ENCODE peak calls at places on chromosome 16, in nine cellular contexts. K is fibroblast of lung, Q is fibroblast of mammary gland, A is AG10803, G is AG04450, F is BJ, N is transverse colon, S is heart left ventricle, V is A673. M is an unnamed sample.

GRCh38 chr16:86396918-86397317 is 113.4 kb upstream of the FOXF1 start:
- DNase-seq in A (peak; percentile 91), N (peak; percentile 53), G (peak; percentile 88), K (peak; percentile 94), S (no peak), V (peak; percentile 77), F (peak; percentile 90), Q (peak; percentile 92), M (no peak)

GRCh38 chr16:81997738-81998137 is 13.5 kb downstream of the SDR42E1 start:
- DNase-seq in N (no peak), S (no peak), Q (peak; percentile 57), V (peak; percentile 32), A (peak; percentile 92), G (peak; percentile 11), F (peak; percentile 60), K (peak; percentile 71), M (no peak)

GRCh38 chr16:59593256-59593655 is 859.1 kb upstream of the GOT2 start:
- DNase-seq in V (no peak), A (peak; percentile 95), F (peak; percentile 44), K (peak; percentile 69), S (no peak), N (no peak), G (peak; percentile 36), Q (peak; percentile 94), M (no peak)

GRCh38 chr16:69150146-69150865 is 17.9 kb downstream of the UTP4 start:
- DNase-seq in Q (peak; percentile 86), A (peak; percentile 75), K (peak; percentile 87), G (peak; percentile 65), S (peak; percentile 46), F (no peak), V (peak; percentile 86), N (peak; percentile 60), M (peak; percentile 73)

GRCh38 chr16:75452464-75453190 is 11.9 kb downstream of the TMEM170A start:
- DNase-seq in Q (no peak), A (no peak), K (no peak), F (no peak), V (no peak), G (no peak), S (no peak), N (no peak), M (no peak)

GRCh38 chr16:81623365-81624102 is 155.6 kb upstream of the PLCG2 start:
- DNase-seq in Q (peak; percentile 54), F (no peak), G (no peak), A (peak; percentile 54), S (no peak), V (peak; percentile 60), K (peak; percentile 65), N (peak; percentile 55), M (peak; percentile 74)

GRCh38 chr16:66474750-66475199 is 47.7 kb downstream of the BEAN1 start:
- DNase-seq in G (no peak), K (no peak), N (peak; percentile 27), Q (no peak), A (no peak), F (no peak), V (peak; percentile 39), S (no peak), M (peak; percentile 85)

GRCh38 chr16:66662445-66663194 is 33.9 kb downstream of the CMTM4 start:
- DNase-seq in S (no peak), N (no peak), K (peak; percentile 58), Q (peak; percentile 63), G (no peak), V (no peak), F (no peak), A (peak; percentile 43), M (no peak)

GRCh38 chr16:89315271-89315670 is 97.8 kb downstream of the ZNF778 start:
- DNase-seq in F (no peak), V (no peak), A (no peak), Q (no peak), N (no peak), S (no peak), K (no peak), G (no peak), M (no peak)

GRCh38 chr16:22625948-22626347 is 115.3 kb downstream of the NPIPB5 start:
- DNase-seq in Q (peak; percentile 59), K (no peak), S (no peak), A (no peak), N (no peak), V (no peak), G (no peak), F (no peak), M (no peak)

GRCh38 chr16:85492617-85492957 is 120.5 kb upstream of the GSE1 start:
- DNase-seq in K (no peak), S (no peak), N (no peak), F (no peak), G (no peak), A (no peak), Q (peak; percentile 15), V (no peak), M (no peak)

GRCh38 chr16:88461291-88462269 is 8.5 kb downstream of the ZFPM1 start:
- DNase-seq in K (peak; percentile 14), G (no peak), F (no peak), Q (no peak), A (no peak), N (no peak), V (peak; percentile 71), S (no peak), M (no peak)

GRCh38 chr16:588639-588888 is 1.3 kb upstream of the RAB40C start:
- DNase-seq in K (peak; percentile 58), A (peak; percentile 62), F (no peak), G (peak; percentile 23), S (no peak), V (peak; percentile 69), Q (peak; percentile 72), N (peak; percentile 64), M (peak; percentile 62)

GRCh38 chr16:4548124-4548523 is 8.0 kb upstream of the C16orf96 start:
- DNase-seq in V (no peak), K (no peak), G (no peak), A (no peak), F (no peak), Q (no peak), S (no peak), N (no peak), M (no peak)

GRCh38 chr16:81489547-81490267 is 45.1 kb downstream of the CMIP start:
- DNase-seq in Q (no peak), V (no peak), N (no peak), S (no peak), G (no peak), K (no peak), A (no peak), F (no peak), M (no peak)

GRCh38 chr16:89140981-89141883 is 30.3 kb upstream of the CDH15 start:
- DNase-seq in N (no peak), Q (no peak), G (no peak), S (no peak), V (no peak), K (no peak), A (no peak), F (no peak), M (no peak)

GRCh38 chr16:11915644-11916523 is at the start of gene GSPT1:
- DNase-seq in S (peak; percentile 100), A (peak; percentile 98), G (peak; percentile 94), Q (peak; percentile 96), K (peak; percentile 97), N (peak; percentile 99), V (peak; percentile 99), F (peak; percentile 88), M (peak; percentile 98)
- TF ChIP-seq CTCF in S (no peak), A (peak; percentile 12), G (no peak), Q (no peak), K (no peak), N (peak; percentile 57), V (no peak), F (no peak), M (peak; percentile 10)

DNA sequence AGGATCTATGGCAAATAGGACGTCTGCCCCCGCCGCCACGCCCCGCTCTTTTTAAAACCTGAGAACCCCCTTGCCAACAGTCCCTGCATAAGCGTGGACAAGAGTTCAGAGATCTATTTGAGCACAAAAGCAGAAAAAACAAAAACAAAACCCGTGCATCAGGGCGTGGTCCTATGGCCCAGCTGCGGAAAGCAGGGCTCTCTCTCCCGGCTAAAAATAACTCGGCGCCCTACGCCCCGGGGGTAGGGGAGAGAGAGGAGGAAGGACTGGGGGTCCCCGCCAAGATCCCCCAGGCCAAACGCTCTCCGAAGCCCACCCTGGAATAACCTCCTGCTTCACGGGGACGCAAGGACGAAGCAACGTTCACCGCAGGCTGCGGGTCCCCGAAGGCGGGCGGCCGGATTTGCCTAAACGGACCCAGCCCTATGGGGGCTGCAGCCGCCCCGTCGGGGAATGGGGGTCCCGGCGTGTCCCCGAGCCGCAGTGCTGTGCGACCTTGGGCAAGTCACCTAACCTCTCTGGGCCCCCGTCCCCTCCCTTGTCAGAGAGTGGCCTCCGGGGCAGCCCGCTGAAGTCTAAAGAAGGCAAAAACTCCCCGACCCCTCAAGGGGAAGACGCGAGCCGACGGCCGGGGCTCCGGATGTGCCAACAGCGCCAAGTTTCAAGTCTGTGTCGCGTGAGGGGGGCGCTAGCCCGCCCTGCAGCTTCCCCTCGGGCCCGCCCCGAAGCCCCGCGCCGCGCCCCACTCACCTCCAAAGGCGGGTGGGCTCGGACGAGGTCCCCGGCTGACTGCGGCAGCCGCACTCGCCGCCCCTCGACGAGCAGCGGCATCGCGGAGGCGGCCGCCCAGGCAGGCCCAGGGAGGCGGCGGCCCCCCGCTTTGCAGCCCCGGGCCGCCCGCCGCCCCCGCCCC is 477 bp downstream of the NTAN1 start:
- DNase-seq in V (no peak), F (no peak), N (peak; percentile 69), S (peak; percentile 40), A (peak; percentile 34), Q (peak; percentile 30), K (peak; percentile 42), G (no peak), M (no peak)
- TF ChIP-seq CTCF in V (peak; percentile 16), F (peak; percentile 35), N (no peak), S (no peak), A (no peak), Q (no peak), K (no peak), G (peak; percentile 27), M (no peak)

DNA sequence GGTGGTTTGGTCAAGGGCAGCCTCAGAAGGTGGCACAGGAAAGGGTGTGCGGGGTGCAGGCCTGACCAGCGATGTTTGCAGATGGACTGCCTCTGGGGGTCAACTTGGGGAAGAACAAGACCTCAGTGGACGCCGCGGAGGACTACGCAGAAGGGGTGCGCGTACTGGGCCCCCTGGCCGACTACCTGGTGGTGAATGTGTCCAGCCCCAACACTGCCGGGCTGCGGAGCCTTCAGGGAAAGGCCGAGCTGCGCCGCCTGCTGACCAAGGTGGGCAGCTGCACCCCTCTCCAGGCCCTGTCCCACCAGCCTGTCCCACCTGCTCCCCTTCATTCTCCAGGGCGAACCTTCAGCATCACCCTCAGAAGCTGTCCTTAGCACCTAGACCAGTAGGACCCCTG is 12.5 kb downstream of the DHODH start:
- DNase-seq in V (no peak), A (no peak), G (no peak), Q (no peak), K (no peak), N (no peak), F (no peak), S (no peak), M (no peak)
- TF ChIP-seq CTCF in V (no peak), A (peak; percentile 21), G (peak; percentile 47), Q (no peak), K (no peak), N (no peak), F (peak; percentile 46), S (no peak), M (no peak)

DNA sequence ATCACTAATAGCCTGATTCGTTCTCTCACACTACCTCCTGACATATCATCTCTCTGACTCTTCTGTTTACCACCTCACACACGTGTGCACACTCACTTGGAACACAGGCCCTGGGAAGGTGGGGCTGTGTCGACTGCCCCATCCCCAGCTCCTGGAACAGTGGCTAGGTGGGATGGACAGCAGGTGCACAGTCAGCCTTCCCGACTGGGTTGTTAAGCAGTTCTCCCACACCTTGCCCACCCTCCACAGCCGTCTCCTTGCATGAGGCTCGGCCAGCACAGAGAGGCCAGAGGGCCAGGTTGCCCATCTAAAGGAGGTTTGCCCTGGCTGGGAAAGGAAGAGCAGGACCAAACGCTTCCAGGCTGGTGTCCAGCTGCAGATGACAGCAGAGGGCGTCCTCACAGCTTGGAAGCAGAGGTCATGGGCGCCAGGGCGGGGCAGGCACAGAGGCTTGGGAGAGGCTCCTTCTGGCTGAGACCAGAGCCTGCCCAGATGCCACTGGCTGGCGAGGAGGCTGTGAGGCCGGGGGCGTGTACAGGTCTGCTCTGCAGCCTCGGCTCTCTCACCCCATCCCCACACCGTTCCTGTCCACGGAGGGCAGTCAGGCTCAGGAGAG is 92.8 kb downstream of the AMFR start:
- DNase-seq in Q (peak; percentile 72), K (peak; percentile 62), S (peak; percentile 50), G (no peak), N (peak; percentile 67), V (no peak), F (no peak), A (peak; percentile 74), M (peak; percentile 71)
- TF ChIP-seq CTCF in Q (peak; percentile 53), K (peak; percentile 22), S (peak; percentile 11), G (peak; percentile 34), N (no peak), V (no peak), F (peak; percentile 63), A (peak; percentile 65), M (peak; percentile 39)